ENCODE peak calls at places on chromosome 16, in six cellular contexts. S is upper lobe of right lung, O is esophagus squamous epithelium, X is cardiac muscle cell, P is uterus, G is NCI-H2029. I is an unnamed sample.

GRCh38 chr16:11909653-11910551 is 5.9 kb downstream of the GSPT1 start:
- DNase-seq in S (no peak), O (no peak), X (no peak), P (no peak), G (no peak), I (peak; percentile 47)

GRCh38 chr16:70416748-70417616 is 21.9 kb downstream of the ST3GAL2 start:
- DNase-seq in S (no peak), O (no peak), X (no peak), P (no peak), G (no peak), I (no peak)

GRCh38 chr16:21589551-21589950 is 9.8 kb upstream of the METTL9 start:
- DNase-seq in S (no peak), O (no peak), X (no peak), P (no peak), G (no peak), I (no peak)

GRCh38 chr16:54928421-54929089 is 2.1 kb upstream of the IRX5 start:
- DNase-seq in S (peak; percentile 91), O (no peak), X (no peak), P (peak; percentile 51), G (no peak), I (no peak)

GRCh38 chr16:4684763-4685162 is 8.6 kb upstream of the NUDT16L1 start:
- DNase-seq in S (no peak), O (no peak), X (no peak), P (no peak), G (no peak), I (no peak)

GRCh38 chr16:88454315-88455057 is 1.4 kb downstream of the ZFPM1 start:
- DNase-seq in S (no peak), O (no peak), X (peak; percentile 44), P (no peak), G (no peak), I (no peak)

GRCh38 chr16:86662195-86662594 is 83.8 kb downstream of the FOXL1 start:
- DNase-seq in S (no peak), O (no peak), X (no peak), P (no peak), G (no peak), I (no peak)

GRCh38 chr16:86922311-86922710 is 344.0 kb downstream of the FOXL1 start:
- DNase-seq in S (no peak), O (no peak), X (no peak), P (no peak), G (no peak), I (no peak)

GRCh38 chr16:87686697-87687570 is 78.9 kb downstream of the KLHDC4 start:
- DNase-seq in S (no peak), O (no peak), X (no peak), P (no peak), G (no peak), I (no peak)

GRCh38 chr16:84851192-84852127 is 31.7 kb downstream of the CRISPLD2 start:
- DNase-seq in S (no peak), O (no peak), X (no peak), P (no peak), G (peak; percentile 73), I (peak; percentile 93)

I was measured in astrocyte of the cerebellum.